ENCODE peak calls at places on chromosome 13, in four cellular contexts. U, Z, P and J are unnamed samples.

GRCh38 chr13:77026783-77027621 is at the start of gene FBXL3:
- DNase-seq in Z (peak), P (peak), U (peak), J (peak)

GRCh38 chr13:99218969-99219368 is 18.3 kb downstream of the UBAC2 start:
- DNase-seq in P (no peak), U (peak), Z (no peak), J (peak)

GRCh38 chr13:49042476-49042875 is 66.8 kb downstream of the FNDC3A start:
- DNase-seq in P (no peak), U (no peak), Z (no peak), J (no peak)

GRCh38 chr13:30376426-30377311 is 45.6 kb upstream of the UBE2L5 start:
- DNase-seq in Z (no peak), U (peak), P (no peak), J (peak)

GRCh38 chr13:74133657-74134201 is 475 bp downstream of the KLF12 start:
- DNase-seq in U (peak), Z (peak), P (peak), J (peak)

GRCh38 chr13:94343243-94343585 is 136.3 kb downstream of the DCT start:
- DNase-seq in P (no peak), U (no peak), Z (no peak), J (no peak)

GRCh38 chr13:40666905-40667621 is 622 bp upstream of the FOXO1 start:
- DNase-seq in Z (no peak), P (peak), U (peak), J (no peak)

GRCh38 chr13:78192721-78193120 is 274.1 kb upstream of the EDNRB start:
- DNase-seq in U (no peak), P (no peak), Z (no peak), J (no peak)

GRCh38 chr13:104678161-104678560 is 1611.9 kb upstream of the SLC10A2 start:
- DNase-seq in Z (no peak), U (no peak), P (no peak), J (no peak)

GRCh38 chr13:32087955-32088747 is 56.6 kb downstream of the FRY start:
- DNase-seq in Z (no peak), P (no peak), U (no peak), J (no peak)

GRCh38 chr13:76882431-76882830 is 3.8 kb downstream of the KCTD12 start:
- DNase-seq in P (no peak), Z (peak), U (no peak), J (peak)

GRCh38 chr13:66689037-66689619 is 541.0 kb downstream of the PCDH9 start:
- DNase-seq in Z (no peak), P (no peak), U (no peak), J (no peak)

GRCh38 chr13:21785990-21786389 is 115.1 kb downstream of the FGF9 start:
- DNase-seq in U (no peak), Z (no peak), P (no peak), J (no peak)

GRCh38 chr13:54958781-54959180 is 1930.2 kb downstream of the OLFM4 start:
- DNase-seq in U (no peak), P (no peak), Z (no peak), J (no peak)

GRCh38 chr13:46184277-46184699 is 2.3 kb upstream of the LCP1 start:
- DNase-seq in P (peak), Z (no peak), U (peak), J (peak)

GRCh38 chr13:112969692-112970338 is 801 bp downstream of the MCF2L start:
- DNase-seq in P (no peak), Z (no peak), U (no peak), J (no peak)

GRCh38 chr13:111004444-111004843 is 89.6 kb upstream of the ANKRD10 start:
- DNase-seq in Z (no peak), P (no peak), U (no peak), J (no peak)

GRCh38 chr13:99823961-99824360 is 147.6 kb downstream of the ZIC5 start:
- DNase-seq in U (no peak), Z (no peak), P (no peak), J (no peak)

GRCh38 chr13:85283408-85283807 is 515.8 kb downstream of the SLITRK6 start:
- DNase-seq in Z (no peak), P (no peak), U (no peak), J (no peak)

GRCh38 chr13:75666646-75667351 is 30.7 kb downstream of the LMO7 start:
- DNase-seq in P (no peak), U (no peak), Z (no peak), J (no peak)

GRCh38 chr13:58097831-58098230 is 466.3 kb downstream of the PCDH17 start:
- DNase-seq in U (no peak), Z (no peak), P (no peak), J (no peak)

GRCh38 chr13:30255696-30256095 is 51.7 kb downstream of the KATNAL1 start:
- DNase-seq in U (no peak), P (no peak), Z (no peak), J (no peak)